ENCODE peak calls at places on chromosomes 4 and X, in five cellular contexts. One of them, this sample, is unnamed.

GRCh38 chr4:111639876-111640275 is 505.4 kb upstream of the FAM241A start:
- DNase-seq in stimulated activated CD4-positive, alpha-beta T cell treated with anti-CD3 and anti-CD28 coated beads, Interleukin-12 subunit alpha, Interleukin-12 subunit beta, amount 100 ng/mL, for 24 hours: no peak
- DNase-seq in posterior vena cava: no peak
- DNase-seq in activated CD4-positive, alpha-beta T cell treated with anti-CD3 and anti-CD28 coated beads, Interleukin-2, amount 50 U/mL, for 1 hour: no peak
- DNase-seq in BJ: no peak
- DNase-seq in this sample: no peak

GRCh38 chr4:60805500-60806313 is 394.4 kb upstream of the ADGRL3 start:
- DNase-seq in stimulated activated CD4-positive, alpha-beta T cell treated with anti-CD3 and anti-CD28 coated beads, Interleukin-12 subunit alpha, Interleukin-12 subunit beta, amount 100 ng/mL, for 24 hours: no peak
- DNase-seq in activated CD4-positive, alpha-beta T cell treated with anti-CD3 and anti-CD28 coated beads, Interleukin-2, amount 50 U/mL, for 1 hour: no peak
- DNase-seq in BJ: no peak
- DNase-seq in posterior vena cava: no peak
- DNase-seq in this sample: no peak

GRCh38 chr4:4387531-4388311 is 819 bp downstream of the NSG1 start:
- DNase-seq in activated CD4-positive, alpha-beta T cell treated with anti-CD3 and anti-CD28 coated beads, Interleukin-2, amount 50 U/mL, for 1 hour: no peak
- DNase-seq in BJ: no peak
- DNase-seq in stimulated activated CD4-positive, alpha-beta T cell treated with anti-CD3 and anti-CD28 coated beads, Interleukin-12 subunit alpha, Interleukin-12 subunit beta, amount 100 ng/mL, for 24 hours: no peak
- DNase-seq in posterior vena cava: peak
- DNase-seq in this sample: no peak

GRCh38 chr4:76990288-76991080 is 40.9 kb downstream of the SEPTIN11 start:
- DNase-seq in BJ: peak
- DNase-seq in activated CD4-positive, alpha-beta T cell treated with anti-CD3 and anti-CD28 coated beads, Interleukin-2, amount 50 U/mL, for 1 hour: no peak
- DNase-seq in stimulated activated CD4-positive, alpha-beta T cell treated with anti-CD3 and anti-CD28 coated beads, Interleukin-12 subunit alpha, Interleukin-12 subunit beta, amount 100 ng/mL, for 24 hours: no peak
- DNase-seq in posterior vena cava: no peak
- DNase-seq in this sample: no peak

GRCh38 chrX:76918033-76918432 is 490.5 kb downstream of the MAGEE1 start:
- DNase-seq in stimulated activated CD4-positive, alpha-beta T cell treated with anti-CD3 and anti-CD28 coated beads, Interleukin-12 subunit alpha, Interleukin-12 subunit beta, amount 100 ng/mL, for 24 hours: no peak
- DNase-seq in posterior vena cava: no peak
- DNase-seq in BJ: no peak
- DNase-seq in activated CD4-positive, alpha-beta T cell treated with anti-CD3 and anti-CD28 coated beads, Interleukin-2, amount 50 U/mL, for 1 hour: no peak
- DNase-seq in this sample: no peak

GRCh38 chr4:30792616-30793015 is 72.4 kb downstream of the PCDH7 start:
- DNase-seq in stimulated activated CD4-positive, alpha-beta T cell treated with anti-CD3 and anti-CD28 coated beads, Interleukin-12 subunit alpha, Interleukin-12 subunit beta, amount 100 ng/mL, for 24 hours: no peak
- DNase-seq in posterior vena cava: no peak
- DNase-seq in activated CD4-positive, alpha-beta T cell treated with anti-CD3 and anti-CD28 coated beads, Interleukin-2, amount 50 U/mL, for 1 hour: no peak
- DNase-seq in BJ: no peak
- DNase-seq in this sample: no peak

GRCh38 chr4:14906805-14907204 is 95.5 kb upstream of the CPEB2 start:
- DNase-seq in posterior vena cava: no peak
- DNase-seq in activated CD4-positive, alpha-beta T cell treated with anti-CD3 and anti-CD28 coated beads, Interleukin-2, amount 50 U/mL, for 1 hour: no peak
- DNase-seq in BJ: no peak
- DNase-seq in stimulated activated CD4-positive, alpha-beta T cell treated with anti-CD3 and anti-CD28 coated beads, Interleukin-12 subunit alpha, Interleukin-12 subunit beta, amount 100 ng/mL, for 24 hours: no peak
- DNase-seq in this sample: no peak

GRCh38 chr4:121656269-121656641 is 40.5 kb downstream of the ANXA5 start:
- DNase-seq in stimulated activated CD4-positive, alpha-beta T cell treated with anti-CD3 and anti-CD28 coated beads, Interleukin-12 subunit alpha, Interleukin-12 subunit beta, amount 100 ng/mL, for 24 hours: no peak
- DNase-seq in posterior vena cava: no peak
- DNase-seq in BJ: no peak
- DNase-seq in activated CD4-positive, alpha-beta T cell treated with anti-CD3 and anti-CD28 coated beads, Interleukin-2, amount 50 U/mL, for 1 hour: peak
- DNase-seq in this sample: no peak

GRCh38 chr4:135718019-135718418 is 1516.4 kb upstream of the PABPC4L start:
- DNase-seq in posterior vena cava: no peak
- DNase-seq in activated CD4-positive, alpha-beta T cell treated with anti-CD3 and anti-CD28 coated beads, Interleukin-2, amount 50 U/mL, for 1 hour: no peak
- DNase-seq in stimulated activated CD4-positive, alpha-beta T cell treated with anti-CD3 and anti-CD28 coated beads, Interleukin-12 subunit alpha, Interleukin-12 subunit beta, amount 100 ng/mL, for 24 hours: no peak
- DNase-seq in BJ: no peak
- DNase-seq in this sample: no peak

GRCh38 chr4:104420766-104421165 is 73.9 kb downstream of the CXXC4 start:
- DNase-seq in activated CD4-positive, alpha-beta T cell treated with anti-CD3 and anti-CD28 coated beads, Interleukin-2, amount 50 U/mL, for 1 hour: no peak
- DNase-seq in stimulated activated CD4-positive, alpha-beta T cell treated with anti-CD3 and anti-CD28 coated beads, Interleukin-12 subunit alpha, Interleukin-12 subunit beta, amount 100 ng/mL, for 24 hours: no peak
- DNase-seq in BJ: no peak
- DNase-seq in posterior vena cava: no peak
- DNase-seq in this sample: no peak

GRCh38 chr4:69999420-69999819 is 3.7 kb downstream of the STATH start:
- DNase-seq in activated CD4-positive, alpha-beta T cell treated with anti-CD3 and anti-CD28 coated beads, Interleukin-2, amount 50 U/mL, for 1 hour: no peak
- DNase-seq in BJ: no peak
- DNase-seq in posterior vena cava: no peak
- DNase-seq in stimulated activated CD4-positive, alpha-beta T cell treated with anti-CD3 and anti-CD28 coated beads, Interleukin-12 subunit alpha, Interleukin-12 subunit beta, amount 100 ng/mL, for 24 hours: no peak
- DNase-seq in this sample: no peak

GRCh38 chrX:40878821-40879571 is 143.7 kb upstream of the MED14 start:
- DNase-seq in BJ: no peak
- DNase-seq in stimulated activated CD4-positive, alpha-beta T cell treated with anti-CD3 and anti-CD28 coated beads, Interleukin-12 subunit alpha, Interleukin-12 subunit beta, amount 100 ng/mL, for 24 hours: no peak
- DNase-seq in activated CD4-positive, alpha-beta T cell treated with anti-CD3 and anti-CD28 coated beads, Interleukin-2, amount 50 U/mL, for 1 hour: no peak
- DNase-seq in posterior vena cava: no peak
- DNase-seq in this sample: no peak

GRCh38 chr4:38188631-38189101 is 228.5 kb downstream of the PTTG2 start:
- DNase-seq in posterior vena cava: no peak
- DNase-seq in stimulated activated CD4-positive, alpha-beta T cell treated with anti-CD3 and anti-CD28 coated beads, Interleukin-12 subunit alpha, Interleukin-12 subunit beta, amount 100 ng/mL, for 24 hours: no peak
- DNase-seq in BJ: no peak
- DNase-seq in activated CD4-positive, alpha-beta T cell treated with anti-CD3 and anti-CD28 coated beads, Interleukin-2, amount 50 U/mL, for 1 hour: no peak
- DNase-seq in this sample: no peak

GRCh38 chrX:92213781-92214180 is 434.6 kb downstream of the PCDH11X start:
- DNase-seq in activated CD4-positive, alpha-beta T cell treated with anti-CD3 and anti-CD28 coated beads, Interleukin-2, amount 50 U/mL, for 1 hour: no peak
- DNase-seq in posterior vena cava: no peak
- DNase-seq in stimulated activated CD4-positive, alpha-beta T cell treated with anti-CD3 and anti-CD28 coated beads, Interleukin-12 subunit alpha, Interleukin-12 subunit beta, amount 100 ng/mL, for 24 hours: no peak
- DNase-seq in BJ: no peak
- DNase-seq in this sample: no peak

GRCh38 chr4:79652232-79652631 is 244.2 kb upstream of the GK2 start:
- DNase-seq in BJ: no peak
- DNase-seq in activated CD4-positive, alpha-beta T cell treated with anti-CD3 and anti-CD28 coated beads, Interleukin-2, amount 50 U/mL, for 1 hour: no peak
- DNase-seq in stimulated activated CD4-positive, alpha-beta T cell treated with anti-CD3 and anti-CD28 coated beads, Interleukin-12 subunit alpha, Interleukin-12 subunit beta, amount 100 ng/mL, for 24 hours: no peak
- DNase-seq in posterior vena cava: no peak
- DNase-seq in this sample: no peak

GRCh38 chr4:48832571-48832970 is 1.7 kb downstream of the OCIAD1 start:
- DNase-seq in posterior vena cava: no peak
- DNase-seq in stimulated activated CD4-positive, alpha-beta T cell treated with anti-CD3 and anti-CD28 coated beads, Interleukin-12 subunit alpha, Interleukin-12 subunit beta, amount 100 ng/mL, for 24 hours: no peak
- DNase-seq in BJ: no peak
- DNase-seq in activated CD4-positive, alpha-beta T cell treated with anti-CD3 and anti-CD28 coated beads, Interleukin-2, amount 50 U/mL, for 1 hour: no peak
- DNase-seq in this sample: no peak

GRCh38 chr4:143336828-143337599 is at the start of gene GAB1:
- DNase-seq in posterior vena cava: peak
- DNase-seq in activated CD4-positive, alpha-beta T cell treated with anti-CD3 and anti-CD28 coated beads, Interleukin-2, amount 50 U/mL, for 1 hour: no peak
- DNase-seq in stimulated activated CD4-positive, alpha-beta T cell treated with anti-CD3 and anti-CD28 coated beads, Interleukin-12 subunit alpha, Interleukin-12 subunit beta, amount 100 ng/mL, for 24 hours: no peak
- DNase-seq in BJ: no peak
- DNase-seq in this sample: peak

GRCh38 chrX:114800719-114801118 is 216.7 kb downstream of the IL13RA2 start:
- DNase-seq in stimulated activated CD4-positive, alpha-beta T cell treated with anti-CD3 and anti-CD28 coated beads, Interleukin-12 subunit alpha, Interleukin-12 subunit beta, amount 100 ng/mL, for 24 hours: no peak
- DNase-seq in posterior vena cava: no peak
- DNase-seq in activated CD4-positive, alpha-beta T cell treated with anti-CD3 and anti-CD28 coated beads, Interleukin-2, amount 50 U/mL, for 1 hour: no peak
- DNase-seq in BJ: peak
- DNase-seq in this sample: no peak

GRCh38 chr4:74768857-74769525 is 25.3 kb downstream of the BTC start:
- DNase-seq in BJ: no peak
- DNase-seq in activated CD4-positive, alpha-beta T cell treated with anti-CD3 and anti-CD28 coated beads, Interleukin-2, amount 50 U/mL, for 1 hour: no peak
- DNase-seq in posterior vena cava: no peak
- DNase-seq in stimulated activated CD4-positive, alpha-beta T cell treated with anti-CD3 and anti-CD28 coated beads, Interleukin-12 subunit alpha, Interleukin-12 subunit beta, amount 100 ng/mL, for 24 hours: no peak
- DNase-seq in this sample: no peak

GRCh38 chr4:122003335-122003734 is 51.5 kb upstream of the TRPC3 start:
- DNase-seq in activated CD4-positive, alpha-beta T cell treated with anti-CD3 and anti-CD28 coated beads, Interleukin-2, amount 50 U/mL, for 1 hour: peak
- DNase-seq in stimulated activated CD4-positive, alpha-beta T cell treated with anti-CD3 and anti-CD28 coated beads, Interleukin-12 subunit alpha, Interleukin-12 subunit beta, amount 100 ng/mL, for 24 hours: no peak
- DNase-seq in BJ: no peak
- DNase-seq in posterior vena cava: no peak
- DNase-seq in this sample: no peak

GRCh38 chr4:74374561-74375327 is 9.8 kb downstream of the EREG start:
- DNase-seq in activated CD4-positive, alpha-beta T cell treated with anti-CD3 and anti-CD28 coated beads, Interleukin-2, amount 50 U/mL, for 1 hour: no peak
- DNase-seq in BJ: peak
- DNase-seq in stimulated activated CD4-positive, alpha-beta T cell treated with anti-CD3 and anti-CD28 coated beads, Interleukin-12 subunit alpha, Interleukin-12 subunit beta, amount 100 ng/mL, for 24 hours: no peak
- DNase-seq in posterior vena cava: no peak
- DNase-seq in this sample: no peak

This sample was measured in activated CD4-positive, CD25-positive, alpha-beta regulatory T cell treated with anti-CD3 and anti-CD28 coated beads, Interleukin-2, amount 50 U/mL, for 72 hours.